ENCODE peak calls at places on chromosomes 16 and 17, in six cellular contexts. Y is brain microvascular endothelial cell, N is AG10803, Q is heart right ventricle, P is lung, W is HL-60. V is an unnamed sample.

GRCh38 chr17:17876959-17877547 is 40.3 kb upstream of the SREBF1 start:
- DNase-seq in N (peak; percentile 52), P (peak; percentile 62), Q (peak; percentile 39), W (no peak), Y (peak; percentile 16), V (peak; percentile 79)

GRCh38 chr16:10578474-10579316 is 1.7 kb downstream of the EMP2 start:
- DNase-seq in P (peak; percentile 80), Q (peak; percentile 50), Y (no peak), W (no peak), N (no peak), V (peak; percentile 20)

GRCh38 chr16:9297437-9298113 is 206.1 kb downstream of the HAPSTR1 start:
- DNase-seq in W (no peak), Q (peak; percentile 29), Y (no peak), N (no peak), P (no peak), V (peak; percentile 1)

GRCh38 chr16:85611205-85611454 is 2.0 kb upstream of the GSE1 start:
- DNase-seq in Y (no peak), N (no peak), W (no peak), P (no peak), Q (peak; percentile 42), V (no peak)

GRCh38 chr16:53781023-53781605 is 77.2 kb downstream of the FTO start:
- DNase-seq in N (no peak), W (no peak), Y (no peak), P (no peak), Q (no peak), V (peak; percentile 16)

GRCh38 chr17:29597361-29598172 is 4.6 kb downstream of the ANKRD13B start:
- DNase-seq in Y (no peak), W (no peak), P (no peak), N (no peak), Q (no peak), V (no peak)

GRCh38 chr16:28326881-28327610 is 34.7 kb downstream of the SBK1 start:
- DNase-seq in N (peak; percentile 47), P (peak; percentile 57), Y (peak; percentile 36), W (peak; percentile 22), Q (peak; percentile 51), V (peak; percentile 37)

GRCh38 chr16:19179890-19180490 is 11.9 kb downstream of the SYT17 start:
- DNase-seq in P (peak; percentile 66), Y (peak; percentile 37), Q (peak; percentile 70), N (peak; percentile 48), W (peak; percentile 73), V (peak; percentile 33)

GRCh38 chr16:27483624-27484023 is 66.1 kb downstream of the GTF3C1 start:
- DNase-seq in N (no peak), P (no peak), Q (no peak), Y (no peak), W (no peak), V (no peak)

GRCh38 chr17:45371414-45372324 is 54.8 kb upstream of the MAP3K14 start:
- DNase-seq in Q (peak; percentile 80), P (peak; percentile 84), N (peak; percentile 98), Y (peak; percentile 94), W (no peak), V (peak; percentile 95)

GRCh38 chr17:79842136-79842655 is 3.0 kb upstream of the CBX4 start:
- DNase-seq in P (no peak), Y (no peak), Q (no peak), N (no peak), W (no peak), V (no peak)

GRCh38 chr17:74979408-74980146 is 7.0 kb upstream of the HID1 start:
- DNase-seq in Y (no peak), W (no peak), Q (no peak), N (no peak), P (no peak), V (no peak)

GRCh38 chr16:2691491-2692248 is 9.3 kb downstream of the KCTD5 start:
- DNase-seq in Y (no peak), Q (peak; percentile 51), P (no peak), W (no peak), N (no peak), V (no peak)

GRCh38 chr17:59131131-59131530 is 23.9 kb downstream of the SKA2 start:
- DNase-seq in W (no peak), Y (no peak), N (no peak), Q (no peak), P (no peak), V (peak; percentile 35)

GRCh38 chr17:76025294-76025693 is 1.8 kb downstream of the EVPL start:
- DNase-seq in N (no peak), W (no peak), Q (no peak), Y (no peak), P (no peak), V (no peak)
- H3K4me3 ChIP-seq in N (no peak overlapping the region), W (no peak overlapping the region), Q (no peak overlapping the region), Y (no peak overlapping the region), P (no peak overlapping the region), V (no peak overlapping the region)

DNA sequence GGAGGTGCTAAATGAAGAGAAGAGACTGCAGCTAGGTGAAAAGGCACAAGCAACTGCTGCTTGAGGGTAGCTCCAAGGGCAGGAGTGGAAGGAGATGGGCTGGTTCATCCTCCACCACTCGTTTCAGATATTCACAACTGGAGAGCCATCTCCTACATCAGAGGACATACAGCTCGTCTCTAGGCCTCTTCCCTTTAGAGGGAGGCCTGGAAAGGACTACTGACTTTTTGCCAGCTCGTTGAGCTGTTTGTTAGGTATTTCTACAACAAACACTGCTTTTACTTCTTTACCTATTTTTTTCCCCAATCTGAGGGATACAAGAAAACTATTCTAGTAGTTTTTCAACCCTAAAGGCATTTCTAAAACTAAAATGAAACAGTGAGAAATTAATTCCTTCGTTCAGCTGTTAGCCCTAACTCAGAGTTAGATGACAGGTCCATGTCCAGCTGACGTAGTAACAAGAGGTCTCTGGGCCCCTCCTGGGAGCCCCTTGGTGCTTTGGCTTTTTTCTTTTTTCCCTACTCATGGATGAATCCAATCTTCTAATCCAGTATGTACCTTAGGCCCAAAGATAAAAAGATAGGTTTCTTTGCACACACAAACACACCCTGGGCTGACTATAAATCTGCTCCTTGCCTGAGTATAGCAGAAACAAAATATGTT is 47.8 kb upstream of the TBX2 start:
- DNase-seq in N (no peak), P (no peak), Y (no peak), Q (no peak), W (no peak), V (no peak)
- TF ChIP-seq CTCF in N (no peak), P (no peak), Y (no peak), Q (no peak), W (no peak), V (no peak)

GRCh38 chr17:39943702-39944392 is 16.3 kb downstream of the LRRC3C start:
- DNase-seq in P (no peak), Y (no peak), Q (no peak), N (no peak), W (no peak), V (no peak)

GRCh38 chr17:39942076-39942475 is 14.5 kb downstream of the LRRC3C start:
- DNase-seq in N (no peak), Y (no peak), P (no peak), Q (no peak), W (no peak), V (no peak)

GRCh38 chr17:39946551-39947330 is 16.1 kb upstream of the GSDMA start:
- DNase-seq in Y (no peak), N (no peak), Q (no peak), P (no peak), W (no peak), V (no peak)

GRCh38 chr17:39939588-39940419 is 12.3 kb downstream of the LRRC3C start:
- DNase-seq in Q (no peak), P (no peak), N (peak; percentile 89), Y (peak; percentile 87), W (no peak), V (peak; percentile 92)

DNA sequence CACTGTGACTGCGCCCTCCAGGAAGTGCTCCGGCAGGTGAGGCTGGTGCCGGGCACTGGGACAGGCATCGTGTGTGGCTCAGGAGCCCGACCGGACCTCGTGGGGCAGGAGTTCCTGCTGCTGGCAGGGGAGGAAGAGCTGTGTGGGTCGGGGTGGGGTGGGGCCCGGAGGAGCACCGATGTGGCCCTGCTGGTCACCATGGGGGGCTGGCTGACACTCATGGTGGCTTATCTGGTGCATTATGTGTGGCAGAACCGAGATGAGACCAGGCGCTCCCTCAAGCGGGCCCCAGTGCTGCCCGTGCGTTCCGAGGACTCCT is 16.8 kb downstream of the LRRC3C start:
- DNase-seq in Q (no peak), N (no peak), P (no peak), W (no peak), Y (no peak), V (no peak)
- H3K4me3 ChIP-seq in Q (no peak overlapping the region), N (no peak overlapping the region), P (no peak overlapping the region), W (no peak overlapping the region), Y (no peak overlapping the region), V (no peak overlapping the region)

GRCh38 chr16:49382916-49383315 is 9.3 kb downstream of the C16orf78 start:
- DNase-seq in Y (no peak), Q (no peak), P (no peak), W (no peak), N (no peak), V (no peak)
- TF ChIP-seq CTCF in Y (no peak), Q (no peak), P (no peak), W (no peak), N (no peak), V (no peak)

GRCh38 chr17:10629706-10630105 is 27.4 kb downstream of the MYH3 start:
- DNase-seq in W (no peak), P (no peak), Y (no peak), Q (no peak), N (no peak), V (no peak)

GRCh38 chr17:10631701-10632100 is 25.4 kb downstream of the MYH3 start:
- DNase-seq in Y (no peak), W (no peak), Q (no peak), P (no peak), N (no peak), V (no peak)

GRCh38 chr17:10635290-10635689 is 21.8 kb downstream of the MYH3 start:
- DNase-seq in N (no peak), Y (no peak), W (no peak), P (no peak), Q (no peak), V (no peak)

GRCh38 chr17:10631048-10631700 is 25.9 kb downstream of the MYH3 start:
- DNase-seq in W (no peak), P (no peak), Q (no peak), Y (no peak), N (peak; percentile 22), V (peak; percentile 40)

GRCh38 chr17:10633738-10634379 is 23.2 kb downstream of the MYH3 start:
- DNase-seq in P (no peak), Y (no peak), Q (no peak), W (no peak), N (no peak), V (no peak)
- H3K4me3 ChIP-seq in P (no peak overlapping the region), Y (no peak overlapping the region), Q (no peak overlapping the region), W (no peak overlapping the region), N (no peak overlapping the region), V (no peak overlapping the region)